ENCODE peak calls at places on chromosomes 3 and 15, in eight cellular contexts. One of them, this sample, is unnamed.

GRCh38 chr15:77630064-77630463 is 2.6 kb downstream of the LINGO1 start:
- DNase-seq in AG08395: no peak
- DNase-seq in body of pancreas: no peak
- DNase-seq in activated T-cell treated with anti-CD3 and anti-CD28 coated beads, Interleukin-2, amount 50 U/mL, for 4 hours: no peak
- DNase-seq in HEK293T: no peak
- DNase-seq in naive thymus-derived CD8-positive, alpha-beta T cell: no peak
- DNase-seq in cardiac fibroblast: no peak
- DNase-seq in NCI-H446 treated with DMSO at 0.1 percent for 48 hours: no peak
- DNase-seq in this sample: no peak

GRCh38 chr3:132254076-132254755 is 63.0 kb upstream of the ACP3 start:
- DNase-seq in activated T-cell treated with anti-CD3 and anti-CD28 coated beads, Interleukin-2, amount 50 U/mL, for 4 hours: no peak
- DNase-seq in cardiac fibroblast: no peak
- DNase-seq in HEK293T: no peak
- DNase-seq in body of pancreas: no peak
- DNase-seq in naive thymus-derived CD8-positive, alpha-beta T cell: no peak
- DNase-seq in AG08395: no peak
- DNase-seq in NCI-H446 treated with DMSO at 0.1 percent for 48 hours: no peak
- DNase-seq in this sample: no peak

GRCh38 chr3:104832530-104832929 is 534.2 kb upstream of the ALCAM start:
- DNase-seq in cardiac fibroblast: no peak
- DNase-seq in body of pancreas: no peak
- DNase-seq in NCI-H446 treated with DMSO at 0.1 percent for 48 hours: no peak
- DNase-seq in activated T-cell treated with anti-CD3 and anti-CD28 coated beads, Interleukin-2, amount 50 U/mL, for 4 hours: no peak
- DNase-seq in HEK293T: no peak
- DNase-seq in naive thymus-derived CD8-positive, alpha-beta T cell: no peak
- DNase-seq in AG08395: no peak
- DNase-seq in this sample: no peak

GRCh38 chr3:72413228-72413627 is 435.0 kb downstream of the SHQ1 start:
- DNase-seq in body of pancreas: no peak
- DNase-seq in AG08395: no peak
- DNase-seq in cardiac fibroblast: peak
- DNase-seq in NCI-H446 treated with DMSO at 0.1 percent for 48 hours: no peak
- DNase-seq in HEK293T: no peak
- DNase-seq in naive thymus-derived CD8-positive, alpha-beta T cell: no peak
- DNase-seq in activated T-cell treated with anti-CD3 and anti-CD28 coated beads, Interleukin-2, amount 50 U/mL, for 4 hours: no peak
- DNase-seq in this sample: no peak

GRCh38 chr15:101063891-101064794 is 145.0 kb downstream of the LRRK1 start:
- DNase-seq in HEK293T: no peak
- DNase-seq in activated T-cell treated with anti-CD3 and anti-CD28 coated beads, Interleukin-2, amount 50 U/mL, for 4 hours: no peak
- DNase-seq in naive thymus-derived CD8-positive, alpha-beta T cell: no peak
- DNase-seq in AG08395: no peak
- DNase-seq in body of pancreas: peak
- DNase-seq in NCI-H446 treated with DMSO at 0.1 percent for 48 hours: no peak
- DNase-seq in cardiac fibroblast: peak
- DNase-seq in this sample: no peak

GRCh38 chr15:68763063-68763462 is 57.6 kb downstream of the ANP32A start:
- DNase-seq in activated T-cell treated with anti-CD3 and anti-CD28 coated beads, Interleukin-2, amount 50 U/mL, for 4 hours: no peak
- DNase-seq in body of pancreas: no peak
- DNase-seq in AG08395: no peak
- DNase-seq in cardiac fibroblast: no peak
- DNase-seq in naive thymus-derived CD8-positive, alpha-beta T cell: no peak
- DNase-seq in HEK293T: no peak
- DNase-seq in NCI-H446 treated with DMSO at 0.1 percent for 48 hours: no peak
- DNase-seq in this sample: no peak

GRCh38 chr15:25437751-25438600 is 848 bp downstream of the UBE3A start:
- DNase-seq in naive thymus-derived CD8-positive, alpha-beta T cell: no peak
- DNase-seq in HEK293T: peak
- DNase-seq in cardiac fibroblast: peak
- DNase-seq in activated T-cell treated with anti-CD3 and anti-CD28 coated beads, Interleukin-2, amount 50 U/mL, for 4 hours: peak
- DNase-seq in NCI-H446 treated with DMSO at 0.1 percent for 48 hours: no peak
- DNase-seq in AG08395: peak
- DNase-seq in body of pancreas: peak
- DNase-seq in this sample: peak

GRCh38 chr15:50506121-50506520 is 40.3 kb downstream of the USP50 start:
- DNase-seq in cardiac fibroblast: no peak
- DNase-seq in NCI-H446 treated with DMSO at 0.1 percent for 48 hours: no peak
- DNase-seq in activated T-cell treated with anti-CD3 and anti-CD28 coated beads, Interleukin-2, amount 50 U/mL, for 4 hours: no peak
- DNase-seq in naive thymus-derived CD8-positive, alpha-beta T cell: no peak
- DNase-seq in HEK293T: peak
- DNase-seq in AG08395: no peak
- DNase-seq in body of pancreas: peak
- DNase-seq in this sample: no peak

GRCh38 chr15:39666671-39667070 is 85.8 kb downstream of the THBS1 start:
- DNase-seq in HEK293T: no peak
- DNase-seq in NCI-H446 treated with DMSO at 0.1 percent for 48 hours: no peak
- DNase-seq in body of pancreas: no peak
- DNase-seq in activated T-cell treated with anti-CD3 and anti-CD28 coated beads, Interleukin-2, amount 50 U/mL, for 4 hours: no peak
- DNase-seq in cardiac fibroblast: peak
- DNase-seq in naive thymus-derived CD8-positive, alpha-beta T cell: no peak
- DNase-seq in AG08395: peak
- DNase-seq in this sample: no peak

GRCh38 chr3:127149621-127150310 is 43.2 kb upstream of the PRR23E start:
- DNase-seq in body of pancreas: no peak
- DNase-seq in NCI-H446 treated with DMSO at 0.1 percent for 48 hours: no peak
- DNase-seq in AG08395: no peak
- DNase-seq in cardiac fibroblast: no peak
- DNase-seq in HEK293T: no peak
- DNase-seq in activated T-cell treated with anti-CD3 and anti-CD28 coated beads, Interleukin-2, amount 50 U/mL, for 4 hours: no peak
- DNase-seq in naive thymus-derived CD8-positive, alpha-beta T cell: no peak
- DNase-seq in this sample: no peak

GRCh38 chr3:125054436-125055164 is 1.2 kb downstream of the HEG1 start:
- DNase-seq in body of pancreas: peak
- DNase-seq in HEK293T: no peak
- DNase-seq in AG08395: peak
- DNase-seq in naive thymus-derived CD8-positive, alpha-beta T cell: peak
- DNase-seq in activated T-cell treated with anti-CD3 and anti-CD28 coated beads, Interleukin-2, amount 50 U/mL, for 4 hours: no peak
- DNase-seq in cardiac fibroblast: peak
- DNase-seq in NCI-H446 treated with DMSO at 0.1 percent for 48 hours: no peak
- DNase-seq in this sample: peak

GRCh38 chr3:135229018-135229495 is 434.0 kb downstream of the EPHB1 start:
- DNase-seq in HEK293T: no peak
- DNase-seq in NCI-H446 treated with DMSO at 0.1 percent for 48 hours: peak
- DNase-seq in body of pancreas: peak
- DNase-seq in AG08395: no peak
- DNase-seq in naive thymus-derived CD8-positive, alpha-beta T cell: no peak
- DNase-seq in activated T-cell treated with anti-CD3 and anti-CD28 coated beads, Interleukin-2, amount 50 U/mL, for 4 hours: no peak
- DNase-seq in cardiac fibroblast: no peak
- DNase-seq in this sample: no peak

GRCh38 chr3:132352556-132353143 is 35.4 kb downstream of the ACP3 start:
- DNase-seq in AG08395: peak
- DNase-seq in naive thymus-derived CD8-positive, alpha-beta T cell: peak
- DNase-seq in cardiac fibroblast: peak
- DNase-seq in activated T-cell treated with anti-CD3 and anti-CD28 coated beads, Interleukin-2, amount 50 U/mL, for 4 hours: peak
- DNase-seq in HEK293T: peak
- DNase-seq in NCI-H446 treated with DMSO at 0.1 percent for 48 hours: peak
- DNase-seq in body of pancreas: peak
- DNase-seq in this sample: peak

GRCh38 chr3:111859974-111860859 is 1.2 kb downstream of the PHLDB2 start:
- DNase-seq in naive thymus-derived CD8-positive, alpha-beta T cell: peak
- DNase-seq in HEK293T: peak
- DNase-seq in AG08395: peak
- DNase-seq in activated T-cell treated with anti-CD3 and anti-CD28 coated beads, Interleukin-2, amount 50 U/mL, for 4 hours: peak
- DNase-seq in cardiac fibroblast: peak
- DNase-seq in NCI-H446 treated with DMSO at 0.1 percent for 48 hours: no peak
- DNase-seq in body of pancreas: peak
- DNase-seq in this sample: peak

GRCh38 chr15:33675246-33675645 is 293.1 kb upstream of the CHRM5 start:
- DNase-seq in body of pancreas: no peak
- DNase-seq in naive thymus-derived CD8-positive, alpha-beta T cell: no peak
- DNase-seq in NCI-H446 treated with DMSO at 0.1 percent for 48 hours: no peak
- DNase-seq in cardiac fibroblast: peak
- DNase-seq in activated T-cell treated with anti-CD3 and anti-CD28 coated beads, Interleukin-2, amount 50 U/mL, for 4 hours: no peak
- DNase-seq in HEK293T: peak
- DNase-seq in AG08395: peak
- DNase-seq in this sample: no peak

This sample was measured in naive thymus-derived CD4-positive, alpha-beta T cell.